ENCODE peak calls at places on chromosome 5, in ten cellular contexts. Q, V, D, S, L, G, N, P, O and I are unnamed samples.

GRCh38 chr5:141521244-141521781 is 32.4 kb downstream of the PCDHGC5 start:
- DNase-seq in Q (no peak), V (peak), D (peak), S (no peak), L (no peak), G (peak), N (no peak), P (peak), O (no peak), I (no peak)

GRCh38 chr5:179438041-179438441 is 92.8 kb upstream of the ADAMTS2 start:
- DNase-seq in Q (no peak), V (no peak), D (no peak), S (no peak), L (no peak), G (no peak), N (no peak), P (no peak), O (no peak), I (no peak)

GRCh38 chr5:17928571-17928970 is 294.3 kb downstream of the TAF11L14 start:
- DNase-seq in Q (no peak), V (no peak), D (no peak), S (no peak), L (no peak), G (no peak), N (no peak), P (no peak), O (no peak), I (no peak)

GRCh38 chr5:51396797-51397196 is 13.5 kb downstream of the ISL1 start:
- DNase-seq in Q (no peak), V (no peak), D (peak), S (no peak), L (no peak), G (no peak), N (no peak), P (no peak), O (no peak), I (no peak)

GRCh38 chr5:6475626-6476312 is 27.1 kb downstream of the UBE2QL1 start:
- DNase-seq in Q (no peak), V (no peak), D (no peak), S (peak), L (no peak), G (no peak), N (no peak), P (no peak), O (no peak), I (no peak)

GRCh38 chr5:20023686-20024085 is 35.7 kb upstream of the CDH18 start:
- DNase-seq in Q (no peak), V (no peak), D (no peak), S (no peak), L (no peak), G (peak), N (no peak), P (no peak), O (no peak), I (no peak)

GRCh38 chr5:141875795-141876627 is 2.2 kb downstream of the PCDH1 start:
- DNase-seq in Q (peak), V (no peak), D (no peak), S (peak), L (no peak), G (no peak), N (no peak), P (no peak), O (no peak), I (no peak)

GRCh38 chr5:135225856-135226560 is 173.0 kb downstream of the MACROH2A1 start:
- DNase-seq in Q (no peak), V (no peak), D (no peak), S (no peak), L (no peak), G (no peak), N (no peak), P (no peak), O (no peak), I (no peak)

GRCh38 chr5:2841208-2841607 is 89.7 kb upstream of the IRX2 start:
- DNase-seq in Q (no peak), V (no peak), D (no peak), S (no peak), L (no peak), G (no peak), N (no peak), P (no peak), O (no peak), I (no peak)

GRCh38 chr5:55004728-55005127 is 19.3 kb upstream of the GZMK start:
- DNase-seq in Q (no peak), V (no peak), D (peak), S (no peak), L (no peak), G (peak), N (no peak), P (peak), O (no peak), I (no peak)

GRCh38 chr5:127754259-127754658 is 51.1 kb downstream of the CCDC192 start:
- DNase-seq in Q (no peak), V (no peak), D (peak), S (no peak), L (no peak), G (peak), N (no peak), P (peak), O (no peak), I (no peak)

GRCh38 chr5:179152144-179152895 is 92.1 kb downstream of the ZNF354C start:
- DNase-seq in Q (no peak), V (no peak), D (no peak), S (peak), L (no peak), G (no peak), N (no peak), P (no peak), O (no peak), I (no peak)

GRCh38 chr5:12861891-12862290 is 957.6 kb upstream of the CTNND2 start:
- DNase-seq in Q (no peak), V (no peak), D (no peak), S (no peak), L (no peak), G (no peak), N (no peak), P (no peak), O (no peak), I (no peak)

GRCh38 chr5:148151872-148152271 is 16.5 kb upstream of the SPINK14 start:
- DNase-seq in Q (no peak), V (no peak), D (no peak), S (no peak), L (no peak), G (no peak), N (no peak), P (no peak), O (no peak), I (no peak)

DNA sequence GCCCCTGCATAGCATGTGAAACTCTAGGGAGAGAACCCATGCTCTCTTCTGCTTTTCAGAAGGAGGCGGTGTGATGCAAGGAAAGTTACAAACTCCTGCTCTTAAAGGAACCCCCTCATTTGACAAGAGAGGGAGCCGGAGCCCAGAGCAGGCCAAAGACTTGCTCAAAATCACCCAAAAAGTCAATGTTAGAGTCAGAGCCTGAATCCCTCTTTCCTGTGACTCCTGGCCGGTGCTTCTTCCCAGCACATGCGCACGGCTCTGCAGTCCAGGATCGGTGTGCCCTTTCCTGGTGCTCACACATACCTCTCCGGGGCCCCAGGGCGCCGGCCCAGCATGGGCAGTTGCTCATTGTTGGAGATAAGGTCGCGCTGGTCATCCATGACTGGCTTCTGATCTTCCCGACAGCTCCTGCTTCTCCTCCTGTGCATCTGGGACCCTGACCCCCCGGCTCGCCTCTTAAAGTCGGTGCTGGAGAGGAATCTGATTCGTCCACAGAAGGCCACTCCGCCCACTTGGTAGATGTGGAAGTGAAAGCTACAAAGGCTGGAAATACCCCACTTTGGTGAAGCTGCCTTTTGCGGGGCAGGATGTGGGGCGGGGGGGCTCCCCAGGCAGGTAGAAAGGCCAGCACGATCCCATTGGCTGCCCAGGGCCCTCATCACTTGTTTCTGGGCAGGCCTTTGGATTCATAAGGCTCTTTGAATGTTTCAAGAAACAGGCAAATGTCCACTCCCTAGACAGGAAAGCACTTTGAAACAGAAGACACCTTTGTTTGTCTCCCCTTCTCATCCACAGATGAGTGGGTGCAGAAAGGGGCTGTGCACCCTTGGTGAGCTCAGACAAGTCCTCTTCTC is at the start of gene CD74:
- DNase-seq in Q (peak), V (peak), D (no peak), S (peak), L (peak), G (peak), N (peak), P (no peak), O (peak), I (peak)
- TF ChIP-seq CTCF in Q (no peak), V (no peak), D (no peak), S (no peak), L (no peak), G (no peak), N (no peak), P (no peak), O (peak), I (no peak)

GRCh38 chr5:66643383-66643782 is 47.2 kb downstream of the MAST4 start:
- DNase-seq in Q (no peak), V (no peak), D (no peak), S (no peak), L (no peak), G (no peak), N (no peak), P (no peak), O (no peak), I (no peak)
- TF ChIP-seq CTCF in Q (no peak), V (no peak), D (no peak), S (no peak), L (no peak), G (no peak), N (no peak), P (no peak), O (no peak), I (no peak)

GRCh38 chr5:137016783-137017324 is 482.3 kb downstream of the SPOCK1 start:
- DNase-seq in Q (no peak), V (no peak), D (no peak), S (no peak), L (no peak), G (peak), N (no peak), P (no peak), O (peak), I (no peak)
- TF ChIP-seq CTCF in Q (no peak), V (no peak), D (no peak), S (peak), L (no peak), G (no peak), N (no peak), P (no peak), O (peak), I (no peak)

GRCh38 chr5:15245913-15246312 is 254.1 kb upstream of the FBXL7 start:
- DNase-seq in Q (no peak), V (no peak), D (no peak), S (no peak), L (no peak), G (no peak), N (no peak), P (no peak), O (no peak), I (no peak)

GRCh38 chr5:15238006-15238405 is 262.0 kb upstream of the FBXL7 start:
- DNase-seq in Q (no peak), V (no peak), D (no peak), S (no peak), L (no peak), G (no peak), N (no peak), P (no peak), O (no peak), I (no peak)

GRCh38 chr5:15243301-15244020 is 256.5 kb upstream of the FBXL7 start:
- DNase-seq in Q (no peak), V (no peak), D (no peak), S (no peak), L (no peak), G (no peak), N (no peak), P (no peak), O (no peak), I (no peak)

GRCh38 chr5:15236911-15237508 is 263.0 kb upstream of the FBXL7 start:
- DNase-seq in Q (no peak), V (no peak), D (no peak), S (no peak), L (no peak), G (no peak), N (no peak), P (no peak), O (no peak), I (no peak)

GRCh38 chr5:15241216-15241821 is 258.7 kb upstream of the FBXL7 start:
- DNase-seq in Q (no peak), V (no peak), D (no peak), S (no peak), L (no peak), G (peak), N (no peak), P (no peak), O (no peak), I (no peak)
- TF ChIP-seq CTCF in Q (no peak), V (no peak), D (no peak), S (no peak), L (no peak), G (peak), N (no peak), P (no peak), O (no peak), I (no peak)

DNA sequence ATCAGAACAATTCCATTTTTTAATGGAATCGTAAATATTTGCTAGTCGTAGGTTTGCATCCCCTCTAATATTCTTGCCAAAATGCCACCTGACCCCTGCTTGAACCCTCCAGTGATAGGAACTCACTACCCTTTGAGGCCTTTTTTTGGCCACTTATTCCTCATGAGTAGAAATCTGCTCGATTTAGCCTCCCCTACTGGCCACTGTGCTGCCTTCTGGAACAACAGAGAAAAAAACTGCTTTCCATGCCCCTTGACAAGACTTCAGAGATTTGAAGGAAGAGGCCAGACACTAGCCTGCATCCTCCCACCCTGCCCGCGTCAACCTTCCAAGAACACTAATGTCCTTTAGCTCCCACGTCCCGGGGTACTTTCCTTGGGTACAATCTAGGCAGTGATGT is 4.1 kb downstream of the CCDC69 start:
- DNase-seq in Q (no peak), V (no peak), D (no peak), S (no peak), L (no peak), G (peak), N (no peak), P (no peak), O (no peak), I (no peak)
- TF ChIP-seq CTCF in Q (peak), V (peak), D (peak), S (peak), L (no peak), G (peak), N (no peak), P (no peak), O (peak), I (no peak)

GRCh38 chr5:124743534-124744169 is 2.8 kb downstream of the ZNF608 start:
- DNase-seq in Q (no peak), V (no peak), D (no peak), S (peak), L (no peak), G (peak), N (no peak), P (no peak), O (peak), I (no peak)

GRCh38 chr5:124742521-124742920 is 3.9 kb downstream of the ZNF608 start:
- DNase-seq in Q (no peak), V (no peak), D (no peak), S (no peak), L (no peak), G (no peak), N (no peak), P (no peak), O (no peak), I (no peak)

GRCh38 chr5:124742983-124743533 is 3.4 kb downstream of the ZNF608 start:
- DNase-seq in Q (no peak), V (peak), D (peak), S (peak), L (no peak), G (peak), N (no peak), P (peak), O (peak), I (no peak)

GRCh38 chr5:124745367-124746251 is 830 bp downstream of the ZNF608 start:
- DNase-seq in Q (no peak), V (no peak), D (no peak), S (no peak), L (no peak), G (peak), N (no peak), P (peak), O (peak), I (no peak)

GRCh38 chr5:124744170-124744911 is 2.1 kb downstream of the ZNF608 start:
- DNase-seq in Q (peak), V (no peak), D (no peak), S (peak), L (peak), G (peak), N (peak), P (no peak), O (peak), I (no peak)
- TF ChIP-seq CTCF in Q (no peak), V (no peak), D (no peak), S (no peak), L (no peak), G (peak), N (peak), P (no peak), O (peak), I (no peak)